ENCODE peak calls at places on chromosomes 6 and 20, in six cellular contexts. One of them, this sample, is unnamed.

GRCh38 chr20:61346996-61347906 is 95.2 kb downstream of the CDH4 start:
- DNase-seq in epithelial cell of esophagus: no peak
- DNase-seq in HCEC 1CT: no peak
- DNase-seq in MCF 10A: no peak
- DNase-seq in posterior vena cava: no peak
- DNase-seq in nephron progenitor cell: no peak
- DNase-seq in this sample: no peak

GRCh38 chr6:131861356-131861755 is 53.5 kb downstream of the ENPP1 start:
- DNase-seq in epithelial cell of esophagus: no peak
- DNase-seq in HCEC 1CT: peak; percentile 64
- DNase-seq in MCF 10A: no peak
- DNase-seq in posterior vena cava: no peak
- DNase-seq in nephron progenitor cell: no peak
- DNase-seq in this sample: no peak

GRCh38 chr6:77036400-77036799 is 426.9 kb downstream of the HTR1B start:
- DNase-seq in epithelial cell of esophagus: no peak
- DNase-seq in HCEC 1CT: no peak
- DNase-seq in MCF 10A: peak; percentile 46
- DNase-seq in posterior vena cava: no peak
- DNase-seq in nephron progenitor cell: no peak
- DNase-seq in this sample: no peak

GRCh38 chr6:167569879-167570278 is 245.0 kb downstream of the TTLL2 start:
- DNase-seq in epithelial cell of esophagus: no peak
- DNase-seq in HCEC 1CT: no peak
- DNase-seq in MCF 10A: no peak
- DNase-seq in posterior vena cava: no peak
- DNase-seq in nephron progenitor cell: no peak
- DNase-seq in this sample: no peak

GRCh38 chr20:51198876-51199523 is 176.1 kb upstream of the KCNG1 start:
- DNase-seq in epithelial cell of esophagus: no peak
- DNase-seq in HCEC 1CT: no peak
- DNase-seq in MCF 10A: no peak
- DNase-seq in posterior vena cava: no peak
- DNase-seq in nephron progenitor cell: no peak
- DNase-seq in this sample: no peak

GRCh38 chr6:89482136-89482535 is 49.2 kb downstream of the ANKRD6 start:
- DNase-seq in epithelial cell of esophagus: no peak
- DNase-seq in HCEC 1CT: no peak
- DNase-seq in MCF 10A: no peak
- DNase-seq in posterior vena cava: no peak
- DNase-seq in nephron progenitor cell: no peak
- DNase-seq in this sample: no peak

GRCh38 chr6:111710911-111711310 is 105.2 kb upstream of the TRAF3IP2 start:
- DNase-seq in epithelial cell of esophagus: no peak
- DNase-seq in HCEC 1CT: no peak
- DNase-seq in MCF 10A: no peak
- DNase-seq in posterior vena cava: no peak
- DNase-seq in nephron progenitor cell: no peak
- DNase-seq in this sample: no peak

GRCh38 chr6:12165297-12165696 is 124.9 kb upstream of the EDN1 start:
- DNase-seq in epithelial cell of esophagus: no peak
- DNase-seq in HCEC 1CT: no peak
- DNase-seq in MCF 10A: no peak
- DNase-seq in posterior vena cava: no peak
- DNase-seq in nephron progenitor cell: no peak
- DNase-seq in this sample: no peak

GRCh38 chr6:128516514-128516898 is 3.9 kb downstream of the PTPRK start:
- DNase-seq in epithelial cell of esophagus: peak; percentile 62
- DNase-seq in HCEC 1CT: peak; percentile 60
- DNase-seq in MCF 10A: peak; percentile 55
- DNase-seq in posterior vena cava: no peak
- DNase-seq in nephron progenitor cell: no peak
- DNase-seq in this sample: no peak

GRCh38 chr6:101776919-101777350 is 383.4 kb downstream of the GRIK2 start:
- DNase-seq in epithelial cell of esophagus: no peak
- DNase-seq in HCEC 1CT: no peak
- DNase-seq in MCF 10A: no peak
- DNase-seq in posterior vena cava: no peak
- DNase-seq in nephron progenitor cell: no peak
- DNase-seq in this sample: no peak

GRCh38 chr6:138088307-138088744 is 18.9 kb downstream of the PERP start:
- DNase-seq in epithelial cell of esophagus: peak; percentile 94
- DNase-seq in HCEC 1CT: peak; percentile 94
- DNase-seq in MCF 10A: peak; percentile 92
- DNase-seq in posterior vena cava: no peak
- DNase-seq in nephron progenitor cell: no peak
- DNase-seq in this sample: no peak